ENCODE peak calls at places on chromosomes 6 and 20, in ten cellular contexts. C is T-helper 2 cell; I is activated B cell treated with CpG ODN at 0.5 μM for 24 hours; E is sciatic nerve; V is sigmoid colon; R is foreskin fibroblast; L is GM06990; N is activated T-cell treated with anti-CD3 and anti-CD28 coated beads, Interleukin-2, amount 50 U/mL, for 48 hours; F is ACHN; S is KG1. B is an unnamed sample.

GRCh38 chr6:168393126-168393870 is 47.7 kb upstream of the SMOC2 start:
- DNase-seq in F (no peak), E (no peak), N (no peak), R (no peak), L (no peak), C (no peak), V (no peak), S (no peak), I (no peak), B (no peak)

GRCh38 chr20:22604815-22605214 is 20.4 kb upstream of the FOXA2 start:
- DNase-seq in I (no peak), F (no peak), R (no peak), E (no peak), C (no peak), N (no peak), L (no peak), V (no peak), S (no peak), B (no peak)

GRCh38 chr6:154931741-154932424 is 63.2 kb upstream of the TIAM2 start:
- DNase-seq in F (no peak), E (no peak), V (no peak), I (no peak), S (no peak), R (peak; percentile 58), C (no peak), L (no peak), N (no peak), B (no peak)

GRCh38 chr6:135909737-135910387 is 58.4 kb downstream of the PDE7B start:
- DNase-seq in C (peak; percentile 10), E (no peak), S (peak; percentile 30), V (no peak), L (peak; percentile 20), I (no peak), R (no peak), F (peak; percentile 62), N (peak; percentile 45), B (no peak)

GRCh38 chr6:92364948-92365386 is 1054.4 kb downstream of the EPHA7 start:
- DNase-seq in N (no peak), S (no peak), L (no peak), C (no peak), F (no peak), I (no peak), E (no peak), R (no peak), V (no peak), B (no peak)

GRCh38 chr6:134421496-134421895 is 103.6 kb upstream of the SGK1 start:
- DNase-seq in C (no peak), N (no peak), S (no peak), F (no peak), V (no peak), L (no peak), I (no peak), R (peak; percentile 57), E (no peak), B (no peak)

GRCh38 chr6:25017932-25018581 is 82.3 kb upstream of the RIPOR2 start:
- DNase-seq in R (peak; percentile 43), F (peak; percentile 53), L (peak; percentile 67), E (peak; percentile 72), N (peak; percentile 79), C (peak; percentile 68), I (no peak), S (peak; percentile 19), V (no peak), B (no peak)

GRCh38 chr6:72716916-72717315 is 95.1 kb downstream of the KCNQ5 start:
- DNase-seq in R (peak; percentile 3), L (no peak), N (no peak), C (no peak), F (no peak), E (no peak), I (no peak), S (no peak), V (no peak), B (no peak)

GRCh38 chr6:34144581-34145160 is 1.2 kb downstream of the GRM4 start:
- DNase-seq in C (no peak), V (no peak), R (no peak), N (no peak), L (no peak), I (no peak), F (no peak), E (no peak), S (no peak), B (peak; percentile 74)

GRCh38 chr20:47857994-47858557 is 72.8 kb upstream of the SULF2 start:
- DNase-seq in C (no peak), F (no peak), E (no peak), R (no peak), V (peak; percentile 85), N (no peak), I (no peak), S (no peak), L (no peak), B (no peak)

GRCh38 chr6:98839788-98840361 is 5.5 kb downstream of the POU3F2 start:
- DNase-seq in N (no peak), F (peak; percentile 19), V (no peak), L (no peak), C (no peak), I (no peak), E (no peak), S (no peak), R (no peak), B (no peak)

GRCh38 chr6:136989591-136990578 is 54.9 kb downstream of the IL20RA start:
- DNase-seq in L (no peak), R (no peak), V (peak; percentile 74), S (no peak), C (no peak), N (no peak), E (no peak), F (no peak), I (no peak), B (no peak)

GRCh38 chr6:31575335-31575901 is at the start of gene TNF:
- DNase-seq in E (no peak), I (peak; percentile 66), F (no peak), R (no peak), S (no peak), N (peak; percentile 93), C (peak; percentile 80), L (peak; percentile 87), V (peak; percentile 86), B (no peak)

GRCh38 chr6:152596706-152597105 is 40.5 kb downstream of the SYNE1 start:
- DNase-seq in S (no peak), I (no peak), F (no peak), N (no peak), V (no peak), R (no peak), E (no peak), C (no peak), L (no peak), B (no peak)

GRCh38 chr6:77535172-77535571 is 71.9 kb upstream of the HTR1B start:
- DNase-seq in S (no peak), R (no peak), I (no peak), F (no peak), C (no peak), E (no peak), L (no peak), N (no peak), V (no peak), B (no peak)

GRCh38 chr6:148962854-148963515 is 216.2 kb downstream of the UST start:
- DNase-seq in S (no peak), E (no peak), C (no peak), N (no peak), V (no peak), L (no peak), I (no peak), R (no peak), F (no peak), B (no peak)

GRCh38 chr6:111337715-111338333 is 145.2 kb downstream of the REV3L start:
- DNase-seq in F (no peak), I (no peak), R (no peak), N (no peak), E (no peak), S (no peak), C (no peak), V (no peak), L (no peak), B (no peak)

GRCh38 chr20:47262365-47263013 is 94.0 kb downstream of the ZMYND8 start:
- DNase-seq in S (no peak), V (no peak), R (no peak), E (no peak), N (no peak), C (no peak), F (no peak), L (peak; percentile 72), I (peak; percentile 48), B (no peak)

GRCh38 chr6:33299237-33299944 is 649 bp upstream of the RGL2 start:
- DNase-seq in F (peak; percentile 90), V (peak; percentile 96), L (peak; percentile 95), E (peak; percentile 95), C (peak; percentile 88), R (peak; percentile 89), N (peak; percentile 95), S (peak; percentile 97), I (peak; percentile 90), B (peak; percentile 95)

GRCh38 chr20:1894471-1894950 is 696 bp upstream of the SIRPA start:
- DNase-seq in F (peak; percentile 39), R (peak; percentile 60), E (peak; percentile 76), N (peak; percentile 23), S (no peak), L (peak; percentile 59), C (no peak), I (peak; percentile 57), V (peak; percentile 87), B (no peak)

GRCh38 chr20:25283221-25283951 is 35.5 kb downstream of the PYGB start:
- DNase-seq in V (peak; percentile 60), F (no peak), I (peak; percentile 15), N (no peak), C (no peak), R (no peak), S (no peak), L (no peak), E (peak; percentile 40), B (peak; percentile 88)

GRCh38 chr6:49225471-49225870 is 237.6 kb downstream of the MMUT start:
- DNase-seq in F (no peak), C (no peak), L (no peak), V (no peak), S (no peak), N (no peak), E (no peak), I (no peak), R (no peak), B (no peak)

GRCh38 chr6:5302995-5303622 is 41.8 kb downstream of the FARS2 start:
- DNase-seq in F (peak; percentile 60), R (no peak), S (no peak), E (no peak), I (peak; percentile 40), L (peak; percentile 61), N (peak; percentile 65), C (peak; percentile 55), V (no peak), B (no peak)

GRCh38 chr20:17457064-17457463 is 74.1 kb downstream of the BFSP1 start:
- DNase-seq in S (no peak), L (no peak), I (no peak), F (no peak), E (no peak), R (no peak), C (no peak), N (no peak), V (no peak), B (no peak)

B was measured in chondrocyte.